ENCODE peak calls at places on chromosomes 16 and 17, in four cellular contexts. X is GM23248, D is neural progenitor cell, W is OCI-LY7. L is an unnamed sample.

GRCh38 chr16:87201052-87201451 is 116.1 kb downstream of the C16orf95 start:
- DNase-seq in X (peak), D (no peak), W (no peak), L (peak)

GRCh38 chr16:89473791-89474414 is 16.5 kb downstream of the ANKRD11 start:
- DNase-seq in X (peak), D (no peak), W (no peak), L (no peak)

GRCh38 chr17:54900457-54901229 is at the start of gene TOM1L1:
- DNase-seq in X (peak), D (peak), W (no peak), L (peak)

GRCh38 chr17:34300652-34301390 is 15.3 kb downstream of the CCL11 start:
- DNase-seq in X (peak), D (no peak), W (no peak), L (no peak)

GRCh38 chr16:67926181-67926742 is 5.4 kb downstream of the CTRL start:
- DNase-seq in X (no peak), D (no peak), W (no peak), L (no peak)

GRCh38 chr16:84408314-84408690 is 40.0 kb downstream of the ATP2C2 start:
- DNase-seq in X (no peak), D (no peak), W (no peak), L (no peak)

GRCh38 chr17:58303981-58304734 is 23.4 kb upstream of the MPO start:
- DNase-seq in X (peak), D (peak), W (peak), L (peak)

GRCh38 chr16:54931041-54931756 is 534 bp downstream of the IRX5 start:
- DNase-seq in X (peak), D (peak), W (no peak), L (peak)

GRCh38 chr17:4514779-4515178 is 16.1 kb downstream of the SPNS2 start:
- DNase-seq in X (no peak), D (no peak), W (no peak), L (no peak)

GRCh38 chr17:57004944-57005579 is 27.1 kb downstream of the SCPEP1 start:
- DNase-seq in X (no peak), D (peak), W (peak), L (no peak)
- TF ChIP-seq EZH2phosphoT487 in X (no peak), D (no peak), W (no peak), L (no peak)

GRCh38 chr17:75685508-75685907 is 18.4 kb downstream of the SAP30BP start:
- DNase-seq in X (peak), D (no peak), W (no peak), L (no peak)
- TF ChIP-seq EZH2phosphoT487 in X (no peak), D (no peak), W (no peak), L (no peak)

DNA sequence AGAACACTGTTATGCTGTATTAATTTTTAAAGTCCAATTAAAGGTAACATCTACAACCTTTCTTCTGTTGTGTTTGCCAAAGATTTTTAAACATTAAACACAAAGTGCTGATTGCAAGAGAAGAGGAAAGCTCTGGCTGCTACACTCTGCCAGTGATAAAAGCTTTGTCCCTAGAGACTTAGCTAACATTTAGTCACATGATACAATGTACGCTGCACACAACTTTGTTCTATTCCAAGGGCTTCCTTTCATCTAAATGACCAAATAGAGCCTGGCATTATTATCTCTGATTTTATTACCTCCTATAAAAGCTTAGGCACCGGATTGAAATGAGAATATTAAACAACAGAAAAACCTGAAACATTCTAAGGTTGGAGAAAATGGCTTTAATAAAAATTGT is 388.7 kb upstream of the PMFBP1 start:
- DNase-seq in X (no peak), D (no peak), W (no peak), L (peak)
- TF ChIP-seq EZH2phosphoT487 in X (no peak), D (no peak), W (no peak), L (no peak)

GRCh38 chr17:50111687-50112655 is 16.8 kb downstream of the PDK2 start:
- DNase-seq in X (no peak), D (peak), W (no peak), L (no peak)

GRCh38 chr17:50112694-50113093 is 17.3 kb downstream of the SAMD14 start:
- DNase-seq in X (no peak), D (no peak), W (no peak), L (no peak)

GRCh38 chr17:50109207-50109606 is 14.1 kb downstream of the PDK2 start:
- DNase-seq in X (no peak), D (no peak), W (no peak), L (no peak)

GRCh38 chr17:50109785-50110184 is 14.6 kb downstream of the PDK2 start:
- DNase-seq in X (no peak), D (no peak), W (no peak), L (no peak)

GRCh38 chr17:50110591-50111349 is 15.6 kb downstream of the PDK2 start:
- DNase-seq in X (no peak), D (no peak), W (no peak), L (no peak)
- TF ChIP-seq EZH2phosphoT487 in X (no peak), D (no peak), W (no peak), L (no peak)